ENCODE peak calls at places on chromosomes 11 and 22, in seven cellular contexts. T is cardiac muscle cell, Z is mesendoderm, M is sigmoid colon, I is SJSA1, Q is WERI-Rb-1, Y is heart left ventricle. W is an unnamed sample. For H3K36me3, the result is how much of the 10 kb centered on the place peaks cover.

GRCh38 chr11:2691991-2692841 is 7.6 kb downstream of the KCNQ1OT1 start:
- DNase-seq in M (peak), I (no peak), T (peak), Q (peak), Y (no peak), Z (peak), W (no peak)

GRCh38 chr22:31944700-31945477 is 554 bp downstream of the YWHAH start:
- DNase-seq in Z (peak), M (peak), Y (peak), I (no peak), Q (peak), T (peak), W (no peak)

GRCh38 chr11:111631666-111632039 is 29.4 kb downstream of the SIK2 start:
- DNase-seq in Z (peak), Q (no peak), M (no peak), Y (no peak), I (peak), T (no peak), W (no peak)

GRCh38 chr11:3959015-3959917 is 103.8 kb downstream of the STIM1 start:
- DNase-seq in Y (no peak), I (no peak), Z (peak), T (no peak), Q (no peak), M (no peak), W (no peak)

GRCh38 chr11:13487661-13488030 is 8.2 kb downstream of the PTH start:
- DNase-seq in I (no peak), Y (no peak), M (no peak), Z (peak), Q (no peak), T (no peak), W (peak)

GRCh38 chr11:10494636-10495463 is 39.8 kb downstream of the AMPD3 start:
- DNase-seq in T (no peak), Y (no peak), Q (no peak), I (no peak), Z (no peak), M (peak), W (no peak)

GRCh38 chr11:131744847-131745246 is 374.4 kb downstream of the NTM start:
- DNase-seq in M (no peak), Z (no peak), Q (no peak), T (no peak), Y (no peak), I (no peak), W (no peak)

GRCh38 chr11:128294685-128295079 is 292.7 kb downstream of the ETS1 start:
- DNase-seq in I (peak), Y (no peak), T (no peak), Z (no peak), M (no peak), Q (no peak), W (no peak)

GRCh38 chr11:33912405-33913361 is 20.8 kb upstream of the LMO2 start:
- DNase-seq in Y (peak), T (no peak), Z (peak), Q (no peak), I (no peak), M (no peak), W (no peak)

GRCh38 chr22:23575601-23576000 is 4.5 kb downstream of the IGLL1 start:
- DNase-seq in M (no peak), Y (no peak), Q (no peak), Z (no peak), T (no peak), I (no peak), W (no peak)

GRCh38 chr11:3166268-3167142 is 1.4 kb upstream of the OSBPL5 start:
- DNase-seq in Z (no peak), M (no peak), Y (no peak), Q (peak), I (no peak), T (no peak), W (peak)

GRCh38 chr11:125350206-125351044 is 145.6 kb downstream of the FEZ1 start:
- DNase-seq in Y (no peak), Q (no peak), I (no peak), M (no peak), T (no peak), Z (no peak), W (no peak)

GRCh38 chr22:40116496-40117200 is 61.1 kb upstream of the TNRC6B start:
- DNase-seq in T (no peak), I (no peak), Y (no peak), M (no peak), Q (no peak), Z (no peak), W (peak)

GRCh38 chr11:87819141-87819540 is 356.1 kb downstream of the RAB38 start:
- DNase-seq in Z (no peak), I (no peak), T (no peak), Y (no peak), M (no peak), Q (no peak), W (no peak)

GRCh38 chr22:38941488-38941987 is 15.9 kb upstream of the APOBEC3A start:
- DNase-seq in I (no peak), Y (no peak), Z (no peak), M (no peak), Q (no peak), T (no peak), W (no peak)

GRCh38 chr22:38963872-38964271 is 6.5 kb downstream of the APOBEC3A start:
- DNase-seq in T (no peak), Q (no peak), Z (no peak), Y (no peak), I (no peak), M (no peak), W (no peak)

GRCh38 chr11:70398834-70399680 is 728 bp downstream of the CTTN start:
- DNase-seq in Z (no peak), T (peak), Y (peak), I (no peak), M (peak), Q (no peak), W (no peak)

GRCh38 chr22:46113910-46114517 is 36.3 kb upstream of the PPARA start:
- DNase-seq in Y (no peak), M (peak), I (no peak), Q (no peak), Z (no peak), T (no peak), W (no peak)

GRCh38 chr11:120229451-120230424 is 10.2 kb upstream of the POU2F3 start:
- DNase-seq in T (peak), Z (peak), Q (no peak), I (no peak), Y (no peak), M (no peak), W (no peak)

GRCh38 chr11:65181569-65182257 is at the start of gene CAPN1:
- DNase-seq in T (peak), I (peak), M (peak), Y (peak), Z (peak), Q (peak), W (peak)

GRCh38 chr11:108965602-108966001 is 300.7 kb downstream of the DDX10 start:
- DNase-seq in M (no peak), T (no peak), Y (no peak), Z (peak), Q (no peak), I (no peak), W (no peak)

GRCh38 chr11:71500601-71501021 is 26.5 kb upstream of the KRTAP5-7 start:
- DNase-seq in T (no peak), Z (no peak), I (no peak), Q (no peak), M (no peak), Y (peak), W (no peak)

GRCh38 chr22:27850000-27850465 is 48.5 kb upstream of the MN1 start:
- DNase-seq in I (no peak), M (peak), T (no peak), Y (no peak), Q (no peak), Z (peak), W (no peak)

GRCh38 chr22:27370281-27370680 is 431.3 kb downstream of the MN1 start:
- DNase-seq in Y (no peak), I (no peak), Z (peak), T (no peak), Q (no peak), M (no peak), W (no peak)

GRCh38 chr22:49764151-49764581 is 63.5 kb downstream of the BRD1 start:
- DNase-seq in Q (no peak), I (no peak), Y (no peak), Z (no peak), M (peak), T (no peak), W (no peak)

GRCh38 chr11:92739020-92739419 is 230.4 kb upstream of the MTNR1B start:
- DNase-seq in I (no peak), Z (no peak), Y (no peak), Q (peak), T (no peak), M (no peak), W (no peak)

GRCh38 chr22:48055827-48056226 is 1293.4 kb downstream of the TBC1D22A start:
- DNase-seq in Q (no peak), Y (no peak), I (no peak), T (no peak), Z (no peak), M (no peak), W (no peak)

GRCh38 chr22:29635734-29636357 is 32.4 kb downstream of the NF2 start:
- DNase-seq in M (no peak), T (peak), Y (no peak), Z (peak), I (no peak), Q (peak), W (no peak)

GRCh38 chr11:8871283-8871775 is 39.7 kb upstream of the AKIP1 start:
- DNase-seq in T (peak), Q (peak), I (peak), M (peak), Z (peak), Y (peak), W (no peak)

GRCh38 chr11:122099345-122100045 is 16.5 kb downstream of the BLID start:
- DNase-seq in Y (no peak), Z (no peak), M (no peak), T (no peak), I (peak), Q (no peak), W (no peak)

DNA sequence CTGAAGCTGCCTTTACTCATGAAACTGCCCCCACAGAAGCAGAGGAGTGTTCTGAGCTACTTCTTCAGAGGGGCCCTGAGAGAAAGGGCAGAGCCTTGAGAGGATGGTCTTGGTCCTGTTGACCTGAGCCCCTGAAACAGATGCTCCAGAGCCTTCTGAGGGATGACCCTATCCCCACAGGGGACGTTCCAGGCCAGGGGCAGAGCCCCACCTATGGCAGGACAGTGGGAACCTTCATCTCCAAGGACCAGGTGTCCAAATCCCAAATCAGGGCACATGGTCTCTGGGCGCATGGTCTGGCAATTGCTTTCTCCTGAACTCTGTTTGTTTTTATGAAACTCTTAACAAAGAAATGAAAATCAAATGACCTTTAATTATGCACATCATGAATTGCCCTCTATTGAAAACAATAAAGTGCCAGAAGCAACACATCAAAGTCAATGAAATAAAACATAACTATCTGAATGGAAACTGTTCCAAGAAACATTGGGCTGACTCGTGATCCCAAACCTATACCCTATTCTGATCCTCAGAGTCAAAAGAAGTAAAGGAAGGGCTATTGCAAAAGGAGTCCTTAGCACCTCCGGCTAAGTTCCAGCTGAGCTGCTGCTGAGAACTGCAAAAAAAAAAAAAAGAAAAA is 486 bp upstream of the TMPRSS13 start:
- DNase-seq in M (no peak), Y (no peak), Z (peak), T (no peak), Q (no peak), I (no peak), W (no peak)
- H3K4me3 ChIP-seq in M (no peak), Y (no peak), Z (no peak), T (no peak), Q (no peak), I (no peak), W (no peak)

DNA sequence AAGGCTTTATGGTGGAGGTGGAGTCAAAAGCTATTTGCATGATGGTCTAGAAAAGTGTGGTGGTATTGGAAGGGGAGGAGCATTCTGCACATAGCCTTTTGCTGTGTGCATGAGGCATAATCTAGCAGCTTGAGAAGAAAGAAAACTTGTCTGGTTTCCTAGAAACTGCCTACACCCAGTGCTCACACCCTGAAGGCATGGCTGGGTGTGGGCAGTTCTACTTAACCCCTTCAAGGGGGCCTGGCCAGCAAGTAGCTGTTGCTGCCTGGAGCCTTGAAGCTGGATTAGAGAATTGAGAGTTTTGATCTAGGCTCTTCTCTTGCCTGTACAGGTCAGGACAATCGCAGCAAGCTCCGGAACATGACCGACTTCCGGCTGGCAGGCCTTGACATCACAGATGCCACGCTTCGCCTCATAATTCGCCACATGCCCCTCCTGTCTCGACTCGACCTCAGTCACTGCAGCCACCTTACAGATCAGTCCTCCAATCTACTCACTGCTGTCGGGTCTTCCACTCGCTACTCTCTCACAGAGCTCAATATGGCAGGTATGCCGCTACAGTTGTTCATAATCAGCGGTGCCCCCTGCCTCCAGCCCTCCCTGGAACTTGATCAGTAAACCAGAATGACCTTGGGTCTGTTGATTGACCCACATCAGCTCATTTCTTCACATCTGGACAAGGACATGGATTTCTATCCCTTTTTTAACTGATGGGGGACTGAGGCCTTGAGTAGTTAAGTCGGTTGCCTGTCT is 12.2 kb upstream of the GRK2 start:
- DNase-seq in T (no peak), M (peak), Z (no peak), Y (no peak), Q (no peak), I (no peak), W (no peak)
- H3K36me3 ChIP-seq in T (half or more), M (half or more), Z (under half), Y (half or more), Q (half or more), I (half or more), W (half or more)

GRCh38 chr11:30991376-30991775 is 378.2 kb downstream of the DCDC1 start:
- DNase-seq in I (no peak), Z (no peak), Y (no peak), M (no peak), T (no peak), Q (no peak), W (no peak)
- H3K4me3 ChIP-seq in I (no peak), Z (no peak), Y (no peak), M (no peak), T (no peak), Q (no peak), W (no peak)

GRCh38 chr11:72711141-72711540 is 36.9 kb upstream of the PDE2A start:
- DNase-seq in T (no peak), Q (no peak), M (no peak), Z (no peak), I (no peak), Y (no peak), W (no peak)
- H3K36me3 ChIP-seq in T (under half), Q (under half), M (under half), Z (under half), I (under half), Y (under half), W (half or more)

GRCh38 chr11:36123353-36124220 is 165.6 kb downstream of the COMMD9 start:
- DNase-seq in T (no peak), Y (no peak), I (no peak), Z (no peak), M (no peak), Q (no peak), W (no peak)
- H3K4me3 ChIP-seq in T (no peak), Y (no peak), I (no peak), Z (no peak), M (no peak), Q (no peak), W (no peak)

GRCh38 chr11:47778878-47779483 is 11.8 kb upstream of the FNBP4 start:
- DNase-seq in I (no peak), Z (no peak), T (no peak), Y (no peak), Q (no peak), M (no peak), W (no peak)
- H3K36me3 ChIP-seq in I (half or more), Z (under half), T (half or more), Y (under half), Q (half or more), M (half or more), W (under half)

DNA sequence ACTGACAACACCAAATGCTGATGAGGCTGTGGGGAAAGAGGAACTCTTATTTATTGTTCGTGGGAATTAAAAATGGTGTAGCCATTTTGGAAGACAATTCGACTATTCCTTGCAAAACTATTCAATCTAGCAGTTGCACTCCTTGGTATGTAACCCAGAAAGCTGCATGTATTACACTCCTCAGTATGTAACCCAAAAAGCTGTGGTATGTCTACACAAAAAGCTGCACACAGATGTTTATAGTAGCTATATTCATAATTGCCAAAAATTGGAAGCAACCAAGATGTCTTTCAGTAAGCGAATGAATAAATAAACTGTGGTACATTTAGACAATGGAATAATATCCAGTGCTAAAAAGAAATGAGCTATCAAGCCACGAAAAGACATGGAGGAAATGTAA is 4.9 kb downstream of the NNMT start:
- DNase-seq in T (no peak), Y (no peak), I (no peak), M (no peak), Z (no peak), Q (no peak), W (no peak)
- H3K4me3 ChIP-seq in T (no peak), Y (no peak), I (no peak), M (no peak), Z (no peak), Q (no peak), W (no peak)

W was measured in CD4-positive, alpha-beta memory T cell.